ENCODE peak calls at places on chromosomes 12 and 14, in five cellular contexts. A, E, U, C and W are unnamed samples.

GRCh38 chr14:69879175-69880047 is at the start of gene SMOC1:
- DNase-seq in A (peak; percentile 63), E (no peak), U (peak; percentile 81), C (peak; percentile 90), W (peak; percentile 19)

GRCh38 chr14:101175731-101176534 is 272.4 kb upstream of the RTL1 start:
- DNase-seq in C (peak; percentile 67), U (no peak), E (no peak), A (no peak), W (no peak)

GRCh38 chr14:33986804-33987203 is 35.9 kb upstream of the EGLN3 start:
- DNase-seq in C (no peak), E (no peak), U (no peak), A (no peak), W (peak; percentile 89)

GRCh38 chr12:127078577-127079350 is 1188.2 kb upstream of the TMEM132C start:
- DNase-seq in E (no peak), A (no peak), U (no peak), C (no peak), W (no peak)

GRCh38 chr12:99658950-99659349 is 11.4 kb downstream of the GARIN6 start:
- DNase-seq in E (no peak), U (no peak), A (no peak), C (no peak), W (no peak)

GRCh38 chr14:102822311-102822863 is 45.1 kb downstream of the TRAF3 start:
- DNase-seq in E (no peak), U (no peak), A (no peak), C (no peak), W (no peak)

GRCh38 chr12:49108958-49109404 is 1.7 kb downstream of the LMBR1L start:
- DNase-seq in C (no peak), A (no peak), U (no peak), E (no peak), W (no peak)

GRCh38 chr14:102951034-102951433 is 28.6 kb downstream of the AMN start:
- DNase-seq in C (no peak), A (no peak), U (no peak), E (no peak), W (no peak)

GRCh38 chr14:66206554-66206953 is 279.6 kb upstream of the CCDC196 start:
- DNase-seq in E (no peak), A (no peak), C (no peak), U (no peak), W (no peak)